ENCODE peak calls at places on chromosome 11, in six cellular contexts. One of them, this sample, is unnamed.

GRCh38 chr11:126336646-126337045 is 18.8 kb upstream of the ST3GAL4 start:
- DNase-seq in effector memory CD4-positive, alpha-beta T cell: no peak
- DNase-seq in lower lobe of right lung: no peak
- DNase-seq in neural progenitor cell: no peak
- DNase-seq in fibroblast of lung: no peak
- DNase-seq in psoas muscle: no peak
- DNase-seq in this sample: no peak

GRCh38 chr11:59289782-59290181 is 68.9 kb upstream of the OR5AN1 start:
- DNase-seq in effector memory CD4-positive, alpha-beta T cell: no peak
- DNase-seq in lower lobe of right lung: no peak
- DNase-seq in neural progenitor cell: no peak
- DNase-seq in fibroblast of lung: no peak
- DNase-seq in psoas muscle: no peak
- DNase-seq in this sample: no peak

GRCh38 chr11:18384157-18384641 is 10.2 kb upstream of the LDHA start:
- DNase-seq in effector memory CD4-positive, alpha-beta T cell: no peak
- DNase-seq in lower lobe of right lung: no peak
- DNase-seq in neural progenitor cell: peak; percentile 12
- DNase-seq in fibroblast of lung: peak; percentile 83
- DNase-seq in psoas muscle: peak; percentile 64
- DNase-seq in this sample: no peak

GRCh38 chr11:128764617-128765095 is 70.8 kb downstream of the FLI1 start:
- DNase-seq in effector memory CD4-positive, alpha-beta T cell: no peak
- DNase-seq in lower lobe of right lung: peak; percentile 69
- DNase-seq in neural progenitor cell: peak; percentile 32
- DNase-seq in fibroblast of lung: no peak
- DNase-seq in psoas muscle: no peak
- DNase-seq in this sample: no peak

GRCh38 chr11:124612567-124613245 is 1.5 kb downstream of the PANX3 start:
- DNase-seq in effector memory CD4-positive, alpha-beta T cell: no peak
- DNase-seq in lower lobe of right lung: no peak
- DNase-seq in neural progenitor cell: peak; percentile 40
- DNase-seq in fibroblast of lung: no peak
- DNase-seq in psoas muscle: no peak
- DNase-seq in this sample: no peak

GRCh38 chr11:96185220-96185768 is 157.7 kb downstream of the MAML2 start:
- DNase-seq in effector memory CD4-positive, alpha-beta T cell: no peak
- DNase-seq in lower lobe of right lung: no peak
- DNase-seq in neural progenitor cell: no peak
- DNase-seq in fibroblast of lung: no peak
- DNase-seq in psoas muscle: no peak
- DNase-seq in this sample: no peak

GRCh38 chr11:102244681-102245409 is 72.4 kb upstream of the BIRC3 start:
- DNase-seq in effector memory CD4-positive, alpha-beta T cell: no peak
- DNase-seq in lower lobe of right lung: no peak
- DNase-seq in neural progenitor cell: no peak
- DNase-seq in fibroblast of lung: peak; percentile 69
- DNase-seq in psoas muscle: no peak
- DNase-seq in this sample: no peak

GRCh38 chr11:9473408-9473807 is 12.6 kb downstream of the ZNF143 start:
- DNase-seq in effector memory CD4-positive, alpha-beta T cell: no peak
- DNase-seq in lower lobe of right lung: no peak
- DNase-seq in neural progenitor cell: no peak
- DNase-seq in fibroblast of lung: no peak
- DNase-seq in psoas muscle: no peak
- DNase-seq in this sample: no peak

GRCh38 chr11:76670475-76671235 is at the start of gene LRRC32:
- DNase-seq in effector memory CD4-positive, alpha-beta T cell: no peak
- DNase-seq in lower lobe of right lung: peak; percentile 72
- DNase-seq in neural progenitor cell: peak; percentile 78
- DNase-seq in fibroblast of lung: no peak
- DNase-seq in psoas muscle: peak; percentile 74
- DNase-seq in this sample: no peak

GRCh38 chr11:126485021-126485781 is 129.7 kb downstream of the ST3GAL4 start:
- DNase-seq in effector memory CD4-positive, alpha-beta T cell: no peak
- DNase-seq in lower lobe of right lung: no peak
- DNase-seq in neural progenitor cell: no peak
- DNase-seq in fibroblast of lung: peak; percentile 33
- DNase-seq in psoas muscle: no peak
- DNase-seq in this sample: no peak

GRCh38 chr11:118524757-118525465 is 2.4 kb upstream of the TTC36 start:
- DNase-seq in effector memory CD4-positive, alpha-beta T cell: no peak
- DNase-seq in lower lobe of right lung: no peak
- DNase-seq in neural progenitor cell: no peak
- DNase-seq in fibroblast of lung: no peak
- DNase-seq in psoas muscle: no peak
- DNase-seq in this sample: no peak

GRCh38 chr11:43718373-43718772 is 37.8 kb downstream of the HSD17B12 start:
- DNase-seq in effector memory CD4-positive, alpha-beta T cell: no peak
- DNase-seq in lower lobe of right lung: no peak
- DNase-seq in neural progenitor cell: no peak
- DNase-seq in fibroblast of lung: no peak
- DNase-seq in psoas muscle: no peak
- DNase-seq in this sample: no peak

GRCh38 chr11:2140411-2141400 is 1.5 kb upstream of the IGF2 start:
- DNase-seq in effector memory CD4-positive, alpha-beta T cell: no peak
- DNase-seq in lower lobe of right lung: peak; percentile 35
- DNase-seq in neural progenitor cell: peak; percentile 71
- DNase-seq in fibroblast of lung: no peak
- DNase-seq in psoas muscle: peak; percentile 13
- DNase-seq in this sample: no peak

GRCh38 chr11:131195801-131196517 is 174.5 kb upstream of the NTM start:
- DNase-seq in effector memory CD4-positive, alpha-beta T cell: no peak
- DNase-seq in lower lobe of right lung: peak; percentile 61
- DNase-seq in neural progenitor cell: no peak
- DNase-seq in fibroblast of lung: peak; percentile 50
- DNase-seq in psoas muscle: no peak
- DNase-seq in this sample: no peak

GRCh38 chr11:77020751-77021150 is 13.4 kb upstream of the B3GNT6 start:
- DNase-seq in effector memory CD4-positive, alpha-beta T cell: no peak
- DNase-seq in lower lobe of right lung: no peak
- DNase-seq in neural progenitor cell: no peak
- DNase-seq in fibroblast of lung: no peak
- DNase-seq in psoas muscle: no peak
- DNase-seq in this sample: no peak

GRCh38 chr11:65078151-65078550 is 5.7 kb downstream of the CDCA5 start:
- DNase-seq in effector memory CD4-positive, alpha-beta T cell: peak; percentile 28
- DNase-seq in lower lobe of right lung: peak; percentile 74
- DNase-seq in neural progenitor cell: peak; percentile 57
- DNase-seq in fibroblast of lung: peak; percentile 15
- DNase-seq in psoas muscle: peak; percentile 39
- DNase-seq in this sample: peak; percentile 72

GRCh38 chr11:118277312-118277711 is 13.2 kb upstream of the MPZL2 start:
- DNase-seq in effector memory CD4-positive, alpha-beta T cell: no peak
- DNase-seq in lower lobe of right lung: no peak
- DNase-seq in neural progenitor cell: no peak
- DNase-seq in fibroblast of lung: no peak
- DNase-seq in psoas muscle: no peak
- DNase-seq in this sample: no peak

GRCh38 chr11:44484211-44484610 is 81.3 kb upstream of the CD82 start:
- DNase-seq in effector memory CD4-positive, alpha-beta T cell: no peak
- DNase-seq in lower lobe of right lung: no peak
- DNase-seq in neural progenitor cell: peak; percentile 54
- DNase-seq in fibroblast of lung: no peak
- DNase-seq in psoas muscle: no peak
- DNase-seq in this sample: no peak

GRCh38 chr11:15905334-15905733 is 451.0 kb downstream of the SOX6 start:
- DNase-seq in effector memory CD4-positive, alpha-beta T cell: no peak
- DNase-seq in lower lobe of right lung: no peak
- DNase-seq in neural progenitor cell: no peak
- DNase-seq in fibroblast of lung: no peak
- DNase-seq in psoas muscle: peak; percentile 53
- DNase-seq in this sample: no peak

GRCh38 chr11:95884364-95884763 is 39.5 kb downstream of the MTMR2 start:
- DNase-seq in effector memory CD4-positive, alpha-beta T cell: no peak
- DNase-seq in lower lobe of right lung: no peak
- DNase-seq in neural progenitor cell: no peak
- DNase-seq in fibroblast of lung: peak; percentile 70
- DNase-seq in psoas muscle: no peak
- DNase-seq in this sample: no peak

GRCh38 chr11:123429336-123429735 is 733 bp upstream of the GRAMD1B start:
- DNase-seq in effector memory CD4-positive, alpha-beta T cell: no peak
- DNase-seq in lower lobe of right lung: no peak
- DNase-seq in neural progenitor cell: no peak
- DNase-seq in fibroblast of lung: no peak
- DNase-seq in psoas muscle: no peak
- DNase-seq in this sample: no peak

GRCh38 chr11:978781-979180 is 53.1 kb downstream of the AP2A2 start:
- DNase-seq in effector memory CD4-positive, alpha-beta T cell: no peak
- DNase-seq in lower lobe of right lung: no peak
- DNase-seq in neural progenitor cell: no peak
- DNase-seq in fibroblast of lung: no peak
- DNase-seq in psoas muscle: no peak
- DNase-seq in this sample: no peak

GRCh38 chr11:976431-977160 is 50.9 kb downstream of the AP2A2 start:
- DNase-seq in effector memory CD4-positive, alpha-beta T cell: no peak
- DNase-seq in lower lobe of right lung: no peak
- DNase-seq in neural progenitor cell: no peak
- DNase-seq in fibroblast of lung: peak; percentile 47
- DNase-seq in psoas muscle: no peak
- DNase-seq in this sample: no peak

GRCh38 chr11:978073-978720 is 52.5 kb downstream of the AP2A2 start:
- DNase-seq in effector memory CD4-positive, alpha-beta T cell: no peak
- DNase-seq in lower lobe of right lung: no peak
- DNase-seq in neural progenitor cell: no peak
- DNase-seq in fibroblast of lung: no peak
- DNase-seq in psoas muscle: no peak
- DNase-seq in this sample: no peak

GRCh38 chr11:973237-973636 is 47.6 kb downstream of the AP2A2 start:
- DNase-seq in effector memory CD4-positive, alpha-beta T cell: no peak
- DNase-seq in lower lobe of right lung: no peak
- DNase-seq in neural progenitor cell: no peak
- DNase-seq in fibroblast of lung: no peak
- DNase-seq in psoas muscle: no peak
- DNase-seq in this sample: no peak

DNA sequence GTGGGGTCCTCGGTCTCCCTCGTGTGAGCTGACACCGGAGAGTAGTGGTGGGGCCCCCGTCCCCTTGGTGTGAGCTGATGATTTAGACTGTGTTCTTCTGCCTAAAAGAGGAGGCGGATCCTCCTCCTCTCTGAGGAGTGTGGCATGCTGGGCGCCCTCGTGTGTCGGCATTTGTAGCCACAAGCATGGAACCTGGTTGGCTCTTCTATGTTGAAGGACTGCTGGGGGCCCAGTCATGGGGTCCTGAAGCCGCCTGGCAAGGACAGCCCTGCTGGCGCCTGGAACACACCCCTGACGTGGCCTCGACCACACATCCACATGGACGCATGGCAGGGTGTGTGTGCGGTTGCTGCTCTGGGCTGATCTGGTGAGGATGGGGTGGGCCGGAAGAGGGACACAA is 50.2 kb downstream of the AP2A2 start:
- DNase-seq in effector memory CD4-positive, alpha-beta T cell: no peak
- DNase-seq in lower lobe of right lung: no peak
- DNase-seq in neural progenitor cell: peak; percentile 78
- DNase-seq in fibroblast of lung: peak; percentile 57
- DNase-seq in psoas muscle: no peak
- DNase-seq in this sample: no peak
- H3K36me3 ChIP-seq in effector memory CD4-positive, alpha-beta T cell: peaks cover 59% of the 10 kb centered on the region
- H3K36me3 ChIP-seq in lower lobe of right lung: peaks cover 68% of the 10 kb centered on the region
- H3K36me3 ChIP-seq in neural progenitor cell: no peaks in the 10 kb centered on the region
- H3K36me3 ChIP-seq in fibroblast of lung: peaks cover 25% of the 10 kb centered on the region
- H3K36me3 ChIP-seq in psoas muscle: peaks cover 47% of the 10 kb centered on the region
- H3K36me3 ChIP-seq in this sample: peaks cover 33% of the 10 kb centered on the region

GRCh38 chr11:64013141-64013896 is 22.4 kb upstream of the FLRT1 start:
- DNase-seq in effector memory CD4-positive, alpha-beta T cell: no peak
- DNase-seq in lower lobe of right lung: no peak
- DNase-seq in neural progenitor cell: no peak
- DNase-seq in fibroblast of lung: no peak
- DNase-seq in psoas muscle: no peak
- DNase-seq in this sample: no peak

GRCh38 chr11:64010783-64011182 is 24.5 kb downstream of the OTUB1 start:
- DNase-seq in effector memory CD4-positive, alpha-beta T cell: no peak
- DNase-seq in lower lobe of right lung: no peak
- DNase-seq in neural progenitor cell: no peak
- DNase-seq in fibroblast of lung: no peak
- DNase-seq in psoas muscle: no peak
- DNase-seq in this sample: no peak

GRCh38 chr11:64009234-64009633 is 23.0 kb downstream of the OTUB1 start:
- DNase-seq in effector memory CD4-positive, alpha-beta T cell: no peak
- DNase-seq in lower lobe of right lung: no peak
- DNase-seq in neural progenitor cell: no peak
- DNase-seq in fibroblast of lung: no peak
- DNase-seq in psoas muscle: no peak
- DNase-seq in this sample: no peak

GRCh38 chr11:64009710-64010109 is 23.5 kb downstream of the OTUB1 start:
- DNase-seq in effector memory CD4-positive, alpha-beta T cell: no peak
- DNase-seq in lower lobe of right lung: no peak
- DNase-seq in neural progenitor cell: no peak
- DNase-seq in fibroblast of lung: no peak
- DNase-seq in psoas muscle: no peak
- DNase-seq in this sample: no peak

DNA sequence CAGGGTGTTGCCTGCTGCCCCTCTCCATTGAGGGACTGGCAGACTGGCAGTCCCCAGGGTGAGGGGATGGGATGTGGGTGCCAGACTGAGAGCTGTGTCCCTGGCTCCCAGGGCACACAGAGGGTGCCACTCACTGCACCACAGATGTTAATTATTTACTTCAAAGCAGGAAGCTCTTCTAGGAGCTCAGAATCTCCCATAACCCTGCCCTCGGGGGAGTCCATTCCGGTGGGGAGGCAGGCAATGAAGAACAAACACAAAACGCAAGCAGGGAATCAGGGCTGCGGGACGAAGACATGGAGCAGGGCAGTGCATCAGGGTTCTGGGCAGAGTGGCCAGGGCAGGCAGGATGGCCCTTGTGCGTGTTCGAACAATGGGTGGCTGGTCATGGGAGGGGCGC is 24.4 kb upstream of the FLRT1 start:
- DNase-seq in effector memory CD4-positive, alpha-beta T cell: no peak
- DNase-seq in lower lobe of right lung: no peak
- DNase-seq in neural progenitor cell: no peak
- DNase-seq in fibroblast of lung: no peak
- DNase-seq in psoas muscle: no peak
- DNase-seq in this sample: no peak
- H3K4me1 ChIP-seq in effector memory CD4-positive, alpha-beta T cell: peaks cover 7% of the 10 kb centered on the region
- H3K4me1 ChIP-seq in lower lobe of right lung: peaks cover 17% of the 10 kb centered on the region
- H3K4me1 ChIP-seq in neural progenitor cell: peaks cover 15% of the 10 kb centered on the region
- H3K4me1 ChIP-seq in fibroblast of lung: peaks cover 7% of the 10 kb centered on the region
- H3K4me1 ChIP-seq in psoas muscle: peaks cover 9% of the 10 kb centered on the region
- H3K4me1 ChIP-seq in this sample: peaks cover 11% of the 10 kb centered on the region

GRCh38 chr11:833849-834311 is 1.1 kb downstream of the CD151 start:
- DNase-seq in effector memory CD4-positive, alpha-beta T cell: no peak
- DNase-seq in lower lobe of right lung: no peak
- DNase-seq in neural progenitor cell: no peak
- DNase-seq in fibroblast of lung: peak; percentile 40
- DNase-seq in psoas muscle: no peak
- DNase-seq in this sample: no peak
- H3K27ac ChIP-seq in effector memory CD4-positive, alpha-beta T cell: no peak overlapping the region
- H3K27ac ChIP-seq in lower lobe of right lung: peak overlapping the region; percentile 91
- H3K27ac ChIP-seq in neural progenitor cell: no peak overlapping the region
- H3K27ac ChIP-seq in fibroblast of lung: peak overlapping the region; percentile 88
- H3K27ac ChIP-seq in psoas muscle: peak overlapping the region; percentile 92
- H3K27ac ChIP-seq in this sample: no peak overlapping the region

DNA sequence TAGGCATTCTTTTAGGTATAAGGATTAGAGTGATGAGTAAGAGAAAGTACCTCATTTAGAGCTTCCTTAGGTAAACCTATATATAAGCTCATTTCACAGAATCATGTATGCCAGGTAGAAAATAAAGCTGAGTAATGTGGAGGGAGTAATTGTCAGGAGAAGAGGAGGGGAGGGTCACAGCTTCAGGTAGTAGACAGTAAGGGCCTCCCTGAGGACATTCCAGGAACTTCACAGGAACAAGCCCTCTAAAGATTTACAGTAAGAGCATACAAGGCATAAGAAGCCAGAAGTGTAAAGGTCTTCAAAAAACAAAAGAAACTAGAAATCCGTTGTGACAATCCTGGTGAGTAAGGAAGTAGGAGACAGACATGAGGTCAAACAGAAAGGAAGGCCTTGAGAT is 57.6 kb downstream of the USP47 start:
- DNase-seq in effector memory CD4-positive, alpha-beta T cell: no peak
- DNase-seq in lower lobe of right lung: no peak
- DNase-seq in neural progenitor cell: no peak
- DNase-seq in fibroblast of lung: no peak
- DNase-seq in psoas muscle: no peak
- DNase-seq in this sample: no peak
- H3K36me3 ChIP-seq in effector memory CD4-positive, alpha-beta T cell: peaks cover 41% of the 10 kb centered on the region
- H3K36me3 ChIP-seq in lower lobe of right lung: peaks cover 47% of the 10 kb centered on the region
- H3K36me3 ChIP-seq in neural progenitor cell: no peaks in the 10 kb centered on the region
- H3K36me3 ChIP-seq in fibroblast of lung: no peaks in the 10 kb centered on the region
- H3K36me3 ChIP-seq in psoas muscle: peaks cover 86% of the 10 kb centered on the region
- H3K36me3 ChIP-seq in this sample: peaks cover 19% of the 10 kb centered on the region